ENCODE peak calls at places on chromosomes 6 and 20, in four cellular contexts. U is HTR-8/SVneo, J is NCI-H187 treated with DMSO at 0.1 percent for 48 hours, Z is HFFc6. R is an unnamed sample.

GRCh38 chr20:63690898-63691710 is 5.3 kb upstream of the TNFRSF6B start:
- DNase-seq in U (no peak), J (no peak), Z (no peak), R (no peak)

GRCh38 chr6:30709101-30709868 is 7.8 kb downstream of the MDC1 start:
- DNase-seq in U (no peak), J (no peak), Z (no peak), R (no peak)

GRCh38 chr20:49318430-49319203 is 40.8 kb upstream of the ZNFX1 start:
- DNase-seq in U (no peak), J (no peak), Z (no peak), R (no peak)

GRCh38 chr20:32823078-32823477 is 3.3 kb downstream of the MAPRE1 start:
- DNase-seq in U (peak), J (no peak), Z (peak), R (peak)

GRCh38 chr20:37764333-37764935 is 70.6 kb downstream of the CTNNBL1 start:
- DNase-seq in U (no peak), J (no peak), Z (no peak), R (no peak)

GRCh38 chr6:47230579-47230978 is 79.1 kb downstream of the TNFRSF21 start:
- DNase-seq in U (no peak), J (peak), Z (no peak), R (no peak)

GRCh38 chr6:22361576-22361975 is 64.7 kb upstream of the PRL start:
- DNase-seq in U (no peak), J (no peak), Z (no peak), R (no peak)

GRCh38 chr6:168097221-168097620 is 18.2 kb upstream of the FRMD1 start:
- DNase-seq in U (no peak), J (no peak), Z (no peak), R (no peak)

GRCh38 chr6:163538331-163538730 is 123.8 kb downstream of the QKI start:
- DNase-seq in U (no peak), J (no peak), Z (no peak), R (no peak)

GRCh38 chr6:133170602-133171001 is 70.6 kb upstream of the EYA4 start:
- DNase-seq in U (no peak), J (no peak), Z (no peak), R (no peak)

GRCh38 chr20:49286689-49287551 is 9.1 kb upstream of the ZNFX1 start:
- DNase-seq in U (no peak), J (no peak), Z (peak), R (no peak)

GRCh38 chr6:14442250-14442649 is 324.7 kb downstream of the CD83 start:
- DNase-seq in U (no peak), J (no peak), Z (no peak), R (no peak)